ENCODE peak calls at places on chromosomes 2 and 18, in nine cellular contexts. N is OCI-M1; X is iris pigment epithelial cell; T is fibroblast of the aortic adventitia; C is MV-4-11; M is CD8-positive, alpha-beta memory T cell; B is CD8-positive, alpha-beta T cell; D is choroid plexus epithelial cell; Z is C1 segment of cervical spinal cord. Q is an unnamed sample.
A peak's percentile ranks its signal among the peaks of the same experiment; 100 is the strongest.

GRCh38 chr18:58603365-58604067 is 25.4 kb downstream of the ALPK2 start:
- DNase-seq in N (no peak), X (peak; percentile 43), T (peak; percentile 58), C (no peak), M (no peak), B (no peak), D (peak; percentile 67), Z (no peak), Q (no peak)

GRCh38 chr18:527136-527535 is 26.6 kb upstream of the COLEC12 start:
- DNase-seq in N (no peak), X (peak; percentile 65), T (peak; percentile 82), C (no peak), M (no peak), B (no peak), D (peak; percentile 57), Z (no peak), Q (no peak)

GRCh38 chr2:76256689-76257088 is 546.0 kb upstream of the GCFC2 start:
- DNase-seq in N (no peak), X (no peak), T (no peak), C (no peak), M (no peak), B (no peak), D (no peak), Z (no peak), Q (no peak)

GRCh38 chr2:210663574-210663973 is 107.2 kb downstream of the CPS1 start:
- DNase-seq in N (peak; percentile 67), X (peak; percentile 57), T (peak; percentile 42), C (peak; percentile 31), M (no peak), B (no peak), D (peak; percentile 64), Z (no peak), Q (peak; percentile 30)

GRCh38 chr18:28411806-28412205 is 234.9 kb upstream of the CDH2 start:
- DNase-seq in N (no peak), X (peak; percentile 54), T (peak; percentile 86), C (no peak), M (no peak), B (no peak), D (peak; percentile 11), Z (no peak), Q (peak; percentile 96)

GRCh38 chr2:120993661-120994060 is 258.0 kb downstream of the GLI2 start:
- DNase-seq in N (no peak), X (no peak), T (no peak), C (no peak), M (no peak), B (no peak), D (no peak), Z (no peak), Q (no peak)

GRCh38 chr18:44856157-44856556 is 175.5 kb downstream of the SETBP1 start:
- DNase-seq in N (no peak), X (no peak), T (no peak), C (no peak), M (no peak), B (no peak), D (no peak), Z (no peak), Q (no peak)

GRCh38 chr2:222318712-222319575 is 20.1 kb upstream of the PAX3 start:
- DNase-seq in N (no peak), X (peak; percentile 28), T (no peak), C (peak; percentile 31), M (no peak), B (no peak), D (peak; percentile 23), Z (no peak), Q (peak; percentile 41)

GRCh38 chr2:236402016-236402784 is 138.0 kb upstream of the ASB18 start:
- DNase-seq in N (no peak), X (no peak), T (no peak), C (no peak), M (no peak), B (no peak), D (no peak), Z (no peak), Q (no peak)

GRCh38 chr2:45962522-45962921 is 311.0 kb downstream of the PRKCE start:
- DNase-seq in N (no peak), X (peak; percentile 28), T (peak; percentile 90), C (no peak), M (no peak), B (no peak), D (peak; percentile 25), Z (peak; percentile 3), Q (peak; percentile 95)

GRCh38 chr2:126902859-126903258 is 4.2 kb downstream of the TEX51 start:
- DNase-seq in N (no peak), X (no peak), T (no peak), C (no peak), M (no peak), B (no peak), D (no peak), Z (no peak), Q (no peak)

GRCh38 chr2:143717532-143718168 is 588.4 kb downstream of the ARHGAP15 start:
- DNase-seq in N (no peak), X (no peak), T (no peak), C (no peak), M (no peak), B (no peak), D (peak; percentile 34), Z (no peak), Q (peak; percentile 40)

GRCh38 chr2:158890296-158890905 is 78.0 kb upstream of the TANC1 start:
- DNase-seq in N (no peak), X (no peak), T (no peak), C (no peak), M (no peak), B (no peak), D (no peak), Z (no peak), Q (peak; percentile 64)

GRCh38 chr2:185291035-185291647 is 447.5 kb upstream of the FSIP2 start:
- DNase-seq in N (peak; percentile 71), X (peak; percentile 65), T (peak; percentile 59), C (peak; percentile 51), M (no peak), B (no peak), D (peak; percentile 64), Z (no peak), Q (peak; percentile 62)

GRCh38 chr2:161586517-161587167 is 37.6 kb upstream of the SLC4A10 start:
- DNase-seq in N (peak; percentile 61), X (peak; percentile 21), T (peak; percentile 47), C (no peak), M (peak; percentile 7), B (no peak), D (peak; percentile 52), Z (peak; percentile 4), Q (peak; percentile 51)

GRCh38 chr18:29034113-29034856 is 857.4 kb upstream of the CDH2 start:
- DNase-seq in N (no peak), X (peak; percentile 31), T (peak; percentile 4), C (no peak), M (no peak), B (no peak), D (peak; percentile 13), Z (no peak), Q (peak; percentile 15)

GRCh38 chr2:133906926-133907325 is 338.7 kb upstream of the NCKAP5 start:
- DNase-seq in N (no peak), X (no peak), T (no peak), C (no peak), M (no peak), B (no peak), D (no peak), Z (no peak), Q (no peak)

GRCh38 chr2:72165792-72166191 is 18.1 kb upstream of the CYP26B1 start:
- DNase-seq in N (no peak), X (peak; percentile 66), T (no peak), C (no peak), M (no peak), B (no peak), D (peak; percentile 58), Z (no peak), Q (peak; percentile 34)

GRCh38 chr2:149990965-149991364 is 403.4 kb upstream of the MMADHC start:
- DNase-seq in N (no peak), X (no peak), T (no peak), C (no peak), M (no peak), B (no peak), D (no peak), Z (no peak), Q (no peak)

GRCh38 chr2:222193328-222194008 is 105.3 kb downstream of the PAX3 start:
- DNase-seq in N (no peak), X (no peak), T (no peak), C (peak; percentile 48), M (no peak), B (no peak), D (no peak), Z (no peak), Q (no peak)

GRCh38 chr2:62939735-62940491 is 110.7 kb upstream of the OTX1 start:
- DNase-seq in N (no peak), X (peak; percentile 95), T (peak; percentile 84), C (no peak), M (no peak), B (no peak), D (peak; percentile 82), Z (no peak), Q (peak; percentile 88)

GRCh38 chr18:23059541-23060465 is 75.5 kb upstream of the CABLES1 start:
- DNase-seq in N (no peak), X (no peak), T (no peak), C (peak; percentile 7), M (no peak), B (no peak), D (no peak), Z (no peak), Q (peak; percentile 35)

GRCh38 chr18:31942301-31942998 is 478 bp downstream of the TRAPPC8 start:
- DNase-seq in N (peak; percentile 72), X (peak; percentile 71), T (peak; percentile 35), C (peak; percentile 60), M (no peak), B (no peak), D (peak; percentile 68), Z (peak; percentile 64), Q (peak; percentile 81)

GRCh38 chr2:28583899-28584553 is 88.2 kb downstream of the PLB1 start:
- DNase-seq in N (peak; percentile 83), X (peak; percentile 97), T (peak; percentile 93), C (peak; percentile 77), M (no peak), B (peak; percentile 38), D (peak; percentile 96), Z (no peak), Q (peak; percentile 98)

GRCh38 chr2:50086450-50086849 is 932.1 kb upstream of the FSHR start:
- DNase-seq in N (no peak), X (no peak), T (no peak), C (no peak), M (no peak), B (no peak), D (no peak), Z (no peak), Q (no peak)

GRCh38 chr2:42931147-42931817 is 138.9 kb upstream of the HAAO start:
- DNase-seq in N (no peak), X (no peak), T (no peak), C (no peak), M (no peak), B (no peak), D (no peak), Z (no peak), Q (peak; percentile 53)

GRCh38 chr2:910698-911097 is 40.0 kb upstream of the SNTG2 start:
- DNase-seq in N (no peak), X (no peak), T (no peak), C (no peak), M (no peak), B (no peak), D (no peak), Z (no peak), Q (no peak)

GRCh38 chr2:143525536-143525935 is 396.3 kb downstream of the ARHGAP15 start:
- DNase-seq in N (no peak), X (no peak), T (no peak), C (no peak), M (no peak), B (peak; percentile 21), D (no peak), Z (no peak), Q (no peak)

GRCh38 chr2:9737053-9737875 is 106.0 kb upstream of the TAF1B start:
- DNase-seq in N (peak; percentile 45), X (no peak), T (no peak), C (peak; percentile 26), M (no peak), B (no peak), D (peak; percentile 36), Z (no peak), Q (peak; percentile 59)

GRCh38 chr2:37671816-37672103 is 318 bp upstream of the CDC42EP3 start:
- DNase-seq in N (peak; percentile 72), X (no peak), T (no peak), C (no peak), M (no peak), B (no peak), D (no peak), Z (no peak), Q (peak; percentile 52)

GRCh38 chr18:46071615-46071893 is 506 bp downstream of the PSTPIP2 start:
- DNase-seq in N (peak; percentile 54), X (no peak), T (no peak), C (no peak), M (no peak), B (no peak), D (no peak), Z (no peak), Q (no peak)